ENCODE peak calls at places on chromosome 21, in four cellular contexts. Y is psoas muscle, G is HFF-Myc, I is OCI-LY7. J is an unnamed sample.

GRCh38 chr21:33976082-33976979 is 60.7 kb upstream of the ATP5PO start:
- DNase-seq in I (peak), G (peak), Y (peak), J (peak)

GRCh38 chr21:32456497-32456918 is 44.0 kb downstream of the EVA1C start:
- DNase-seq in G (peak), I (no peak), Y (no peak), J (peak)

GRCh38 chr21:15520811-15521643 is 208.8 kb upstream of the USP25 start:
- DNase-seq in G (no peak), Y (no peak), I (peak), J (no peak)

GRCh38 chr21:36385909-36386642 is 884 bp downstream of the CHAF1B start:
- DNase-seq in Y (no peak), G (no peak), I (no peak), J (peak)

GRCh38 chr21:31346256-31346821 is 2.3 kb upstream of the TIAM1 start:
- DNase-seq in G (no peak), Y (no peak), I (no peak), J (no peak)

GRCh38 chr21:31141389-31142021 is 103.2 kb upstream of the KRTAP19-8 start:
- DNase-seq in Y (no peak), G (no peak), I (no peak), J (no peak)

GRCh38 chr21:33071878-33072306 is 2.0 kb downstream of the OLIG1 start:
- DNase-seq in Y (no peak), G (no peak), I (no peak), J (no peak)

GRCh38 chr21:29155118-29155932 is 24.9 kb downstream of the MAP3K7CL start:
- DNase-seq in G (no peak), I (no peak), Y (peak), J (peak)

GRCh38 chr21:36120304-36120902 is 14.5 kb upstream of the CBR3 start:
- DNase-seq in I (no peak), Y (peak), G (no peak), J (peak)

GRCh38 chr21:28758042-28758882 is 234.4 kb downstream of the LTN1 start:
- DNase-seq in Y (no peak), G (no peak), I (no peak), J (peak)

GRCh38 chr21:36113647-36114428 is 21.0 kb upstream of the CBR3 start:
- DNase-seq in G (no peak), I (no peak), Y (no peak), J (no peak)

GRCh38 chr21:17351766-17352165 is 161.1 kb upstream of the CXADR start:
- DNase-seq in Y (no peak), I (no peak), G (no peak), J (no peak)

GRCh38 chr21:33383056-33383888 is 19.9 kb upstream of the IFNGR2 start:
- DNase-seq in I (peak), Y (peak), G (peak), J (peak)

GRCh38 chr21:14968821-14969220 is 96.0 kb downstream of the NRIP1 start:
- DNase-seq in I (no peak), G (no peak), Y (no peak), J (peak)

GRCh38 chr21:32578107-32578691 is 7.1 kb downstream of the TCP10L start:
- DNase-seq in Y (no peak), G (no peak), I (peak), J (peak)

GRCh38 chr21:31630062-31630711 is 29.3 kb upstream of the SOD1 start:
- DNase-seq in Y (no peak), G (peak), I (no peak), J (peak)

GRCh38 chr21:46421756-46422555 is 36.7 kb upstream of the DIP2A start:
- DNase-seq in G (no peak), Y (peak), I (no peak), J (no peak)

GRCh38 chr21:33975548-33976081 is 60.0 kb upstream of the ATP5PO start:
- DNase-seq in G (no peak), Y (no peak), I (peak), J (peak)

DNA sequence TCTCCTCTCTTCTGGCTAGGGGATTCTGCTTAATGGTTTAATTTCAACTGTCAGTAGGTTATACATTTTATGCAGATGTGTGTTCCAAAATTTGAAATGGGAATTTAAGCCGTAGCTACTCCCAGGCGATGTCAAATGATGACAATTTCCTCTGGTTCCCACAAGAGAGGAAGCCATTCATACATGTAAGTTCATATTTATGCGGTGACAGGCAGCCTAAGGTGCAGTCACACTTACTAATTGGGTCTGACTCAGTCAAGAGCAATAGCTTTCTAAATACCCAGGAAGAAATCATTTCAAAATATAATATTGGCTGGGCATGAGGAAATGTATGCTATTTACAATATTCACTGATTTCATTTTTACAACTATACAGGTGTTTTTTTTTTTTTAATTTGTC is 1.3 kb downstream of the DSCAM start:
- DNase-seq in Y (no peak), I (no peak), G (no peak), J (no peak)
- H3K4me3 ChIP-seq in Y (no peak), I (no peak), G (no peak), J (no peak)

GRCh38 chr21:22791986-22792560 is 1793.9 kb downstream of the NCAM2 start:
- DNase-seq in G (peak), I (peak), Y (no peak), J (peak)
- TF ChIP-seq CTCF in G (peak), I (peak), Y (peak), J (peak)

GRCh38 chr21:44548922-44549321 is 2.4 kb downstream of the KRTAP10-2 start:
- DNase-seq in I (no peak), Y (no peak), G (no peak), J (no peak)
- H3K4me3 ChIP-seq in I (no peak), Y (no peak), G (no peak), J (no peak)

DNA sequence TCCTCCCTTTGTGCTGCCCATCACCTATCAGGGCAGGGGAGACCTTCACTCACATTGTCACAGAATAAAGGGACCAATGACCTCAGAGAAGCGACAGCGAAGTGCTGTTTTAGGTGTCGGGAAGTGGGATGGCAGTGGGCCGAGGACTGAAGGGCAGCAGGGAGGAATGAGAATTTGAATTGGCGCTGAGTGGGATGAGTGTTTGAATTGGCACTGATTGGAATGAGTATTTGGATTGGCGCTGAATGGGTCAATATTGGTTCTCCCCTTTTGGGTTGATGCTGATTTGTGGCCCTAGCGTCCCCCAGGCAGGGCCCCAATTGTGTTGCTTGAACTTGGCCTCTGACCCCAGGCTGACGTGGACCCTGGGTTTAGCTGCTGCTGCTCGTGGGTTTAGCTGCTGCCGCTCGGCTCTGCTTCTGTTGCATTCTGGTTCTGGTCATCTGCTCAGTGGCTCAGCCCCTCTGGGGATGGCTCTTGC is 12.4 kb upstream of the UMODL1 start:
- DNase-seq in G (no peak), Y (no peak), I (no peak), J (no peak)
- TF ChIP-seq CTCF in G (no peak), Y (no peak), I (no peak), J (no peak)

DNA sequence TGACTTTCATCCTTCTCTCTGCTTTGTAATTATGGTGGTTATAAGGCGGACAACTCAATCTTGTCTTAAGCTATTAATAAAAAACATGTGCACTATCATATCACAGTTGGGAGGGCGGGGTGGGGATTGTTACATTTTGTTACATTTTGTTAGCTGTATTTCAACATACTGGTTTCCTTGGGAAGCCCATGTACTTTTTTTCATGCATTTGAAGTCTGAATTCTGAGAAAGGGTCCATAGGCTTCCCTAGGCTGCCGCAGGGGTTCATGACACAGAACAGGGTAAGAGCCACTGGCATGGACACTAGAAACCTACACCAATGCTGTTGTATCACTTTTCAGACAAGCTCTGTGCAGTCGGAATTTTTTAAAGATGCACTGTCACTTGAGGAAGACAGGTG is 178.8 kb downstream of the ETS2 start:
- DNase-seq in Y (no peak), G (no peak), I (no peak), J (peak)
- H3K4me3 ChIP-seq in Y (peak), G (no peak), I (no peak), J (no peak)

DNA sequence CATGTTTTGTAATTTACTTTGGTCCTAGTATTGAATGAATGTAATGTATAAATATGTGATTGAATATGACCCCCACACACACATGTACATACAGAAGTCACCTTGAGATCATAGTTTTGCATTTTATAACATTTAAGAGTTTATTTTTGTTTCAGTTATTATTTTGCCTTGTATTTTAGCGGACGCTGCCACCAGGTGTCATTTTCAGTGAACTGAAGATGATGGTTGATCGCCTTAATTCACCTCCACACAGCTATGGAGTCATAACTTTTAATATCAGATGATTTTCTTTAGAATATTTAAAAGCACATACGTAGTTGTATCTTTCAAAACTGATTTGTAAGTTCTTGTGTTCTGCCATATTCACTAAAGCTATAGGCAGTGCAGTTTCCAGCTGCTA is 130.4 kb downstream of the DYRK1A start:
- DNase-seq in G (no peak), Y (no peak), I (no peak), J (peak)
- TF ChIP-seq CTCF in G (no peak), Y (peak), I (peak), J (peak)

GRCh38 chr21:43332872-43333300 is 94.0 kb downstream of the SIK1 start:
- DNase-seq in Y (no peak), G (no peak), I (no peak), J (peak)
- H3K4me3 ChIP-seq in Y (no peak), G (peak), I (no peak), J (no peak)

GRCh38 chr21:23452384-23453083 is 2154.7 kb downstream of the MRPL39 start:
- DNase-seq in I (no peak), G (no peak), Y (no peak), J (no peak)
- TF ChIP-seq CTCF in I (no peak), G (no peak), Y (no peak), J (no peak)